ENCODE peak calls at places on chromosome 3, in ten cellular contexts. M, F, L, Z, R, D, X, Q, S and P are unnamed samples.

GRCh38 chr3:179324270-179324754 is 1.5 kb downstream of the ZNF639 start:
- DNase-seq in M (peak; percentile 50), F (no peak), L (no peak), Z (no peak), R (no peak), D (peak; percentile 18), X (no peak), Q (peak; percentile 63), S (peak; percentile 52), P (peak; percentile 25)

GRCh38 chr3:46895204-46895660 is 17.7 kb downstream of the PTH1R start:
- DNase-seq in M (peak; percentile 65), F (no peak), L (peak; percentile 80), Z (peak; percentile 83), R (peak; percentile 68), D (peak; percentile 67), X (peak; percentile 85), Q (peak; percentile 64), S (peak; percentile 31), P (peak; percentile 36)

GRCh38 chr3:178223876-178224275 is 312.4 kb upstream of the KCNMB2 start:
- DNase-seq in M (peak; percentile 84), F (no peak), L (no peak), Z (no peak), R (no peak), D (no peak), X (no peak), Q (no peak), S (no peak), P (no peak)

GRCh38 chr3:9820944-9821343 is 10.9 kb downstream of the TTLL3 start:
- DNase-seq in M (peak; percentile 39), F (peak; percentile 10), L (no peak), Z (no peak), R (no peak), D (no peak), X (no peak), Q (peak; percentile 60), S (no peak), P (peak; percentile 13)

GRCh38 chr3:58171126-58171525 is 39.6 kb downstream of the DNASE1L3 start:
- DNase-seq in M (no peak), F (no peak), L (no peak), Z (no peak), R (no peak), D (no peak), X (no peak), Q (no peak), S (no peak), P (no peak)

GRCh38 chr3:126961191-126961790 is 21.6 kb upstream of the PLXNA1 start:
- DNase-seq in M (peak; percentile 89), F (no peak), L (no peak), Z (peak; percentile 52), R (peak; percentile 71), D (no peak), X (no peak), Q (peak; percentile 46), S (peak; percentile 60), P (no peak)

GRCh38 chr3:52939600-52939999 is 42.3 kb upstream of the STIMATE start:
- DNase-seq in M (no peak), F (no peak), L (no peak), Z (no peak), R (no peak), D (no peak), X (no peak), Q (no peak), S (no peak), P (no peak)

GRCh38 chr3:39753361-39753760 is 56.0 kb upstream of the MYRIP start:
- DNase-seq in M (no peak), F (no peak), L (no peak), Z (no peak), R (no peak), D (peak; percentile 25), X (no peak), Q (no peak), S (no peak), P (no peak)

GRCh38 chr3:100516843-100517242 is 24.4 kb downstream of the TMEM45A start:
- DNase-seq in M (no peak), F (no peak), L (no peak), Z (no peak), R (no peak), D (no peak), X (no peak), Q (no peak), S (peak; percentile 63), P (no peak)

GRCh38 chr3:77324115-77324514 is 284.2 kb downstream of the ROBO2 start:
- DNase-seq in M (no peak), F (no peak), L (no peak), Z (no peak), R (no peak), D (no peak), X (no peak), Q (no peak), S (no peak), P (no peak)

GRCh38 chr3:54917172-54917571 is 10.7 kb downstream of the LRTM1 start:
- DNase-seq in M (no peak), F (no peak), L (no peak), Z (no peak), R (no peak), D (no peak), X (no peak), Q (peak; percentile 4), S (peak; percentile 38), P (no peak)

GRCh38 chr3:89572261-89572660 is 464.8 kb downstream of the EPHA3 start:
- DNase-seq in M (peak; percentile 12), F (no peak), L (no peak), Z (no peak), R (no peak), D (no peak), X (no peak), Q (no peak), S (no peak), P (no peak)

GRCh38 chr3:173889522-173890055 is 492.0 kb downstream of the NLGN1 start:
- DNase-seq in M (no peak), F (no peak), L (no peak), Z (no peak), R (no peak), D (no peak), X (no peak), Q (peak; percentile 26), S (peak; percentile 39), P (no peak)

GRCh38 chr3:57948782-57949242 is 59.4 kb upstream of the FLNB start:
- DNase-seq in M (no peak), F (no peak), L (no peak), Z (no peak), R (no peak), D (peak; percentile 78), X (no peak), Q (no peak), S (peak; percentile 43), P (no peak)

GRCh38 chr3:128572644-128573105 is 77.9 kb downstream of the RPN1 start:
- DNase-seq in M (peak; percentile 24), F (no peak), L (peak; percentile 33), Z (no peak), R (no peak), D (no peak), X (peak; percentile 64), Q (peak; percentile 53), S (no peak), P (no peak)

GRCh38 chr3:32575451-32575850 is 4.8 kb upstream of the DYNC1LI1 start:
- DNase-seq in M (peak; percentile 58), F (no peak), L (no peak), Z (no peak), R (no peak), D (no peak), X (no peak), Q (peak; percentile 45), S (peak; percentile 12), P (no peak)

GRCh38 chr3:194058189-194058571 is 77.8 kb upstream of the HES1 start:
- DNase-seq in M (peak; percentile 55), F (no peak), L (peak; percentile 26), Z (peak; percentile 71), R (peak; percentile 68), D (peak; percentile 71), X (peak; percentile 46), Q (peak; percentile 36), S (peak; percentile 67), P (peak; percentile 57)